ENCODE peak calls at places on chromosomes 1 and 21, in ten cellular contexts. L is GM12865; N is tibial artery; I is stimulated activated CD8-positive, alpha-beta memory T cell treated with anti-CD3 and anti-CD28 coated beads, Interleukin-15, amount 100 ng/mL, for 1 hour; E is activated CD4-positive, alpha-beta T cell treated with anti-CD3 and anti-CD28 coated beads, Interleukin-2, amount 50 U/mL, for 48 hours; D is NB4; G is adrenal gland; T is CD8-positive, alpha-beta T cell; V is SW480; P is T-helper 1 cell. Y is an unnamed sample.

GRCh38 chr1:204894606-204895005 is 23.9 kb downstream of the NFASC start:
- DNase-seq in L (no peak), N (no peak), I (no peak), E (no peak), D (no peak), G (no peak), T (no peak), V (no peak), P (no peak), Y (no peak)

GRCh38 chr1:60171793-60172192 is 98.2 kb upstream of the C1orf87 start:
- DNase-seq in L (no peak), N (no peak), I (no peak), E (no peak), D (no peak), G (no peak), T (no peak), V (no peak), P (no peak), Y (no peak)

GRCh38 chr1:154791292-154792278 is 78.5 kb downstream of the KCNN3 start:
- DNase-seq in L (peak), N (no peak), I (peak), E (peak), D (peak), G (peak), T (peak), V (peak), P (peak), Y (peak)

GRCh38 chr1:116019653-116020253 is 43.4 kb downstream of the SLC22A15 start:
- DNase-seq in L (no peak), N (no peak), I (no peak), E (no peak), D (no peak), G (no peak), T (no peak), V (no peak), P (no peak), Y (no peak)

GRCh38 chr1:190159146-190159545 is 318.5 kb downstream of the BRINP3 start:
- DNase-seq in L (no peak), N (no peak), I (no peak), E (no peak), D (no peak), G (no peak), T (no peak), V (no peak), P (no peak), Y (no peak)

GRCh38 chr1:34690269-34690668 is 64.6 kb upstream of the GJB5 start:
- DNase-seq in L (no peak), N (no peak), I (no peak), E (no peak), D (no peak), G (no peak), T (no peak), V (peak), P (no peak), Y (no peak)

GRCh38 chr1:232142403-232143314 is 487.3 kb downstream of the SIPA1L2 start:
- DNase-seq in L (no peak), N (peak), I (no peak), E (no peak), D (no peak), G (peak), T (no peak), V (no peak), P (no peak), Y (no peak)

GRCh38 chr1:10424034-10424433 is 6.2 kb upstream of the CENPS start:
- DNase-seq in L (no peak), N (no peak), I (no peak), E (no peak), D (peak), G (peak), T (no peak), V (no peak), P (no peak), Y (no peak)

GRCh38 chr1:108704501-108704900 is 8.2 kb upstream of the FNDC7 start:
- DNase-seq in L (no peak), N (peak), I (no peak), E (no peak), D (no peak), G (peak), T (no peak), V (peak), P (no peak), Y (no peak)

GRCh38 chr1:63780541-63780940 is 6.7 kb downstream of the ROR1 start:
- DNase-seq in L (no peak), N (no peak), I (no peak), E (no peak), D (no peak), G (no peak), T (no peak), V (no peak), P (no peak), Y (no peak)

GRCh38 chr1:46211051-46211450 is 7.9 kb downstream of the LURAP1 start:
- DNase-seq in L (no peak), N (no peak), I (no peak), E (no peak), D (no peak), G (no peak), T (no peak), V (no peak), P (no peak), Y (no peak)

GRCh38 chr1:6870086-6870485 is 84.8 kb downstream of the CAMTA1 start:
- DNase-seq in L (no peak), N (no peak), I (no peak), E (no peak), D (no peak), G (no peak), T (no peak), V (no peak), P (no peak), Y (no peak)

GRCh38 chr1:1059494-1060280 is 14.4 kb downstream of the RNF223 start:
- DNase-seq in L (peak), N (peak), I (peak), E (peak), D (peak), G (peak), T (peak), V (peak), P (peak), Y (peak)

GRCh38 chr1:107254306-107254705 is 113.5 kb downstream of the NTNG1 start:
- DNase-seq in L (no peak), N (no peak), I (no peak), E (no peak), D (no peak), G (no peak), T (no peak), V (no peak), P (no peak), Y (no peak)

GRCh38 chr1:101005871-101006270 is 19.7 kb downstream of the DPH5 start:
- DNase-seq in L (no peak), N (no peak), I (no peak), E (no peak), D (peak), G (no peak), T (no peak), V (no peak), P (no peak), Y (no peak)

GRCh38 chr1:205505076-205505729 is 734 bp downstream of the CDK18 start:
- DNase-seq in L (no peak), N (no peak), I (no peak), E (no peak), D (no peak), G (no peak), T (no peak), V (no peak), P (no peak), Y (no peak)

GRCh38 chr1:55833452-55834160 is 618.4 kb upstream of the USP24 start:
- DNase-seq in L (no peak), N (no peak), I (no peak), E (no peak), D (no peak), G (no peak), T (no peak), V (no peak), P (no peak), Y (no peak)

GRCh38 chr1:10656431-10656830 is 140.0 kb downstream of the CASZ1 start:
- DNase-seq in L (no peak), N (no peak), I (no peak), E (no peak), D (no peak), G (no peak), T (no peak), V (no peak), P (no peak), Y (no peak)

GRCh38 chr1:115062542-115063004 is 26.7 kb downstream of the TSPAN2 start:
- DNase-seq in L (peak), N (no peak), I (peak), E (peak), D (peak), G (peak), T (peak), V (peak), P (peak), Y (peak)

GRCh38 chr1:44826375-44827196 is 16.5 kb downstream of the PTCH2 start:
- DNase-seq in L (no peak), N (peak), I (no peak), E (no peak), D (peak), G (peak), T (no peak), V (no peak), P (no peak), Y (no peak)

GRCh38 chr1:22018583-22019559 is 17.4 kb downstream of the CELA3A start:
- DNase-seq in L (peak), N (peak), I (peak), E (peak), D (peak), G (peak), T (peak), V (peak), P (peak), Y (peak)

GRCh38 chr1:242692988-242693387 is 168.5 kb upstream of the PLD5 start:
- DNase-seq in L (no peak), N (no peak), I (no peak), E (no peak), D (no peak), G (no peak), T (no peak), V (peak), P (no peak), Y (no peak)

GRCh38 chr1:213464786-213465460 is 413.9 kb downstream of the RPS6KC1 start:
- DNase-seq in L (no peak), N (no peak), I (no peak), E (no peak), D (no peak), G (no peak), T (no peak), V (no peak), P (no peak), Y (no peak)

GRCh38 chr1:31216016-31216415 is 23.7 kb downstream of the NKAIN1 start:
- DNase-seq in L (no peak), N (no peak), I (no peak), E (no peak), D (no peak), G (peak), T (no peak), V (peak), P (no peak), Y (no peak)

GRCh38 chr21:36883532-36884486 is 82.7 kb downstream of the HLCS start:
- DNase-seq in L (no peak), N (no peak), I (no peak), E (no peak), D (no peak), G (no peak), T (no peak), V (no peak), P (no peak), Y (no peak)

GRCh38 chr1:184493987-184494388 is 107.2 kb downstream of the C1orf21 start:
- DNase-seq in L (no peak), N (no peak), I (no peak), E (no peak), D (no peak), G (peak), T (no peak), V (no peak), P (no peak), Y (no peak)

GRCh38 chr1:7425229-7425628 is 345.9 kb upstream of the VAMP3 start:
- DNase-seq in L (no peak), N (no peak), I (no peak), E (no peak), D (no peak), G (no peak), T (no peak), V (no peak), P (no peak), Y (no peak)

GRCh38 chr1:46487818-46488218 is 1.8 kb upstream of the DMBX1 start:
- DNase-seq in L (peak), N (no peak), I (no peak), E (no peak), D (peak), G (no peak), T (no peak), V (peak), P (no peak), Y (no peak)

GRCh38 chr1:47914218-47914937 is 82.8 kb downstream of the TRABD2B start:
- DNase-seq in L (no peak), N (no peak), I (no peak), E (no peak), D (no peak), G (no peak), T (no peak), V (no peak), P (no peak), Y (no peak)

GRCh38 chr1:228860911-228861829 is 125.9 kb downstream of the RHOU start:
- DNase-seq in L (peak), N (no peak), I (no peak), E (peak), D (no peak), G (peak), T (peak), V (peak), P (no peak), Y (no peak)

GRCh38 chr1:118143828-118144227 is 41.2 kb downstream of the SPAG17 start:
- DNase-seq in L (no peak), N (no peak), I (no peak), E (no peak), D (no peak), G (no peak), T (no peak), V (no peak), P (no peak), Y (no peak)

GRCh38 chr1:70360321-70360720 is 5.8 kb upstream of the ANKRD13C start:
- DNase-seq in L (no peak), N (no peak), I (no peak), E (no peak), D (no peak), G (no peak), T (no peak), V (no peak), P (no peak), Y (no peak)

GRCh38 chr1:110348771-110349170 is 9.6 kb downstream of the RBM15 start:
- DNase-seq in L (no peak), N (no peak), I (no peak), E (no peak), D (no peak), G (no peak), T (no peak), V (no peak), P (no peak), Y (no peak)

Y was measured in activated CD4-positive, CD25-positive, alpha-beta regulatory T cell treated with anti-CD3 and anti-CD28 coated beads, Interleukin-2, amount 50 U/mL, for 16 hours.